ENCODE peak calls at places on chromosome 21, in nine cellular contexts. One of them, this sample, is unnamed.

GRCh38 chr21:27648560-27648959 is 681.7 kb upstream of the ADAMTS5 start:
- DNase-seq in neuronal stem cell: no peak
- DNase-seq in CD4-positive, alpha-beta memory T cell: no peak
- DNase-seq in H9: no peak
- DNase-seq in heart right ventricle: no peak
- DNase-seq in trophoblast cell: no peak
- DNase-seq in breast epithelium: no peak
- DNase-seq in body of pancreas: no peak
- DNase-seq in heart left ventricle: no peak
- DNase-seq in this sample: no peak

GRCh38 chr21:32207096-32207716 is 71.6 kb downstream of the MIS18A start:
- DNase-seq in neuronal stem cell: no peak
- DNase-seq in CD4-positive, alpha-beta memory T cell: no peak
- DNase-seq in H9: no peak
- DNase-seq in heart right ventricle: no peak
- DNase-seq in trophoblast cell: peak; percentile 74
- DNase-seq in breast epithelium: no peak
- DNase-seq in body of pancreas: peak; percentile 19
- DNase-seq in heart left ventricle: no peak
- DNase-seq in this sample: peak; percentile 20

GRCh38 chr21:26847951-26848350 is 2.7 kb upstream of the ADAMTS1 start:
- DNase-seq in neuronal stem cell: no peak
- DNase-seq in CD4-positive, alpha-beta memory T cell: no peak
- DNase-seq in H9: no peak
- DNase-seq in heart right ventricle: no peak
- DNase-seq in trophoblast cell: no peak
- DNase-seq in breast epithelium: no peak
- DNase-seq in body of pancreas: no peak
- DNase-seq in heart left ventricle: no peak
- DNase-seq in this sample: no peak

GRCh38 chr21:35294231-35294898 is 245.3 kb upstream of the RUNX1 start:
- DNase-seq in neuronal stem cell: no peak
- DNase-seq in CD4-positive, alpha-beta memory T cell: no peak
- DNase-seq in H9: no peak
- DNase-seq in heart right ventricle: no peak
- DNase-seq in trophoblast cell: peak; percentile 85
- DNase-seq in breast epithelium: peak; percentile 90
- DNase-seq in body of pancreas: peak; percentile 67
- DNase-seq in heart left ventricle: no peak
- DNase-seq in this sample: no peak

GRCh38 chr21:25457411-25457810 is 149.9 kb downstream of the MRPL39 start:
- DNase-seq in neuronal stem cell: no peak
- DNase-seq in CD4-positive, alpha-beta memory T cell: no peak
- DNase-seq in H9: no peak
- DNase-seq in heart right ventricle: no peak
- DNase-seq in trophoblast cell: peak; percentile 42
- DNase-seq in breast epithelium: no peak
- DNase-seq in body of pancreas: no peak
- DNase-seq in heart left ventricle: no peak
- DNase-seq in this sample: no peak

GRCh38 chr21:41766883-41767605 is at the start of gene RIPK4:
- DNase-seq in neuronal stem cell: no peak
- DNase-seq in CD4-positive, alpha-beta memory T cell: peak; percentile 43
- DNase-seq in H9: peak; percentile 89
- DNase-seq in heart right ventricle: no peak
- DNase-seq in trophoblast cell: peak; percentile 90
- DNase-seq in breast epithelium: peak; percentile 88
- DNase-seq in body of pancreas: peak; percentile 95
- DNase-seq in heart left ventricle: no peak
- DNase-seq in this sample: no peak

GRCh38 chr21:31667639-31668038 is 8.1 kb downstream of the SOD1 start:
- DNase-seq in neuronal stem cell: no peak
- DNase-seq in CD4-positive, alpha-beta memory T cell: no peak
- DNase-seq in H9: no peak
- DNase-seq in heart right ventricle: no peak
- DNase-seq in trophoblast cell: no peak
- DNase-seq in breast epithelium: no peak
- DNase-seq in body of pancreas: no peak
- DNase-seq in heart left ventricle: no peak
- DNase-seq in this sample: no peak

GRCh38 chr21:21199342-21200102 is 201.3 kb downstream of the NCAM2 start:
- DNase-seq in neuronal stem cell: no peak
- DNase-seq in CD4-positive, alpha-beta memory T cell: no peak
- DNase-seq in H9: no peak
- DNase-seq in heart right ventricle: no peak
- DNase-seq in trophoblast cell: no peak
- DNase-seq in breast epithelium: no peak
- DNase-seq in body of pancreas: no peak
- DNase-seq in heart left ventricle: no peak
- DNase-seq in this sample: no peak

GRCh38 chr21:19523066-19523465 is 1119.5 kb upstream of the TMPRSS15 start:
- DNase-seq in neuronal stem cell: peak; percentile 4
- DNase-seq in CD4-positive, alpha-beta memory T cell: no peak
- DNase-seq in H9: no peak
- DNase-seq in heart right ventricle: no peak
- DNase-seq in trophoblast cell: no peak
- DNase-seq in breast epithelium: no peak
- DNase-seq in body of pancreas: no peak
- DNase-seq in heart left ventricle: no peak
- DNase-seq in this sample: no peak

GRCh38 chr21:28421716-28422480 is 570.8 kb downstream of the LTN1 start:
- DNase-seq in neuronal stem cell: no peak
- DNase-seq in CD4-positive, alpha-beta memory T cell: no peak
- DNase-seq in H9: no peak
- DNase-seq in heart right ventricle: no peak
- DNase-seq in trophoblast cell: peak; percentile 92
- DNase-seq in breast epithelium: no peak
- DNase-seq in body of pancreas: no peak
- DNase-seq in heart left ventricle: no peak
- DNase-seq in this sample: no peak

GRCh38 chr21:45457832-45458172 is 52.8 kb downstream of the COL18A1 start:
- DNase-seq in neuronal stem cell: no peak
- DNase-seq in CD4-positive, alpha-beta memory T cell: no peak
- DNase-seq in H9: no peak
- DNase-seq in heart right ventricle: peak; percentile 12
- DNase-seq in trophoblast cell: no peak
- DNase-seq in breast epithelium: no peak
- DNase-seq in body of pancreas: no peak
- DNase-seq in heart left ventricle: no peak
- DNase-seq in this sample: no peak

GRCh38 chr21:45460011-45460565 is 55.1 kb downstream of the COL18A1 start:
- DNase-seq in neuronal stem cell: no peak
- DNase-seq in CD4-positive, alpha-beta memory T cell: no peak
- DNase-seq in H9: no peak
- DNase-seq in heart right ventricle: no peak
- DNase-seq in trophoblast cell: no peak
- DNase-seq in breast epithelium: no peak
- DNase-seq in body of pancreas: no peak
- DNase-seq in heart left ventricle: no peak
- DNase-seq in this sample: no peak

GRCh38 chr21:45459171-45460010 is 54.4 kb downstream of the COL18A1 start:
- DNase-seq in neuronal stem cell: no peak
- DNase-seq in CD4-positive, alpha-beta memory T cell: no peak
- DNase-seq in H9: no peak
- DNase-seq in heart right ventricle: peak; percentile 11
- DNase-seq in trophoblast cell: no peak
- DNase-seq in breast epithelium: no peak
- DNase-seq in body of pancreas: no peak
- DNase-seq in heart left ventricle: no peak
- DNase-seq in this sample: no peak

GRCh38 chr21:45457161-45457831 is 52.3 kb downstream of the COL18A1 start:
- DNase-seq in neuronal stem cell: no peak
- DNase-seq in CD4-positive, alpha-beta memory T cell: no peak
- DNase-seq in H9: no peak
- DNase-seq in heart right ventricle: no peak
- DNase-seq in trophoblast cell: no peak
- DNase-seq in breast epithelium: no peak
- DNase-seq in body of pancreas: no peak
- DNase-seq in heart left ventricle: no peak
- DNase-seq in this sample: no peak

GRCh38 chr21:45458281-45459170 is 53.6 kb downstream of the COL18A1 start:
- DNase-seq in neuronal stem cell: no peak
- DNase-seq in CD4-positive, alpha-beta memory T cell: no peak
- DNase-seq in H9: no peak
- DNase-seq in heart right ventricle: peak; percentile 14
- DNase-seq in trophoblast cell: no peak
- DNase-seq in breast epithelium: no peak
- DNase-seq in body of pancreas: no peak
- DNase-seq in heart left ventricle: no peak
- DNase-seq in this sample: no peak
- H3K4me1 ChIP-seq in neuronal stem cell: no peaks in the 10 kb centered on the region
- H3K4me1 ChIP-seq in CD4-positive, alpha-beta memory T cell: no peaks in the 10 kb centered on the region
- H3K4me1 ChIP-seq in H9: no peaks in the 10 kb centered on the region
- H3K4me1 ChIP-seq in heart right ventricle: no peaks in the 10 kb centered on the region
- H3K4me1 ChIP-seq in trophoblast cell: peaks cover 5% of the 10 kb centered on the region
- H3K4me1 ChIP-seq in breast epithelium: peaks cover 6% of the 10 kb centered on the region
- H3K4me1 ChIP-seq in body of pancreas: peaks cover 29% of the 10 kb centered on the region
- H3K4me1 ChIP-seq in heart left ventricle: no peaks in the 10 kb centered on the region
- H3K4me1 ChIP-seq in this sample: peaks cover 45% of the 10 kb centered on the region

DNA sequence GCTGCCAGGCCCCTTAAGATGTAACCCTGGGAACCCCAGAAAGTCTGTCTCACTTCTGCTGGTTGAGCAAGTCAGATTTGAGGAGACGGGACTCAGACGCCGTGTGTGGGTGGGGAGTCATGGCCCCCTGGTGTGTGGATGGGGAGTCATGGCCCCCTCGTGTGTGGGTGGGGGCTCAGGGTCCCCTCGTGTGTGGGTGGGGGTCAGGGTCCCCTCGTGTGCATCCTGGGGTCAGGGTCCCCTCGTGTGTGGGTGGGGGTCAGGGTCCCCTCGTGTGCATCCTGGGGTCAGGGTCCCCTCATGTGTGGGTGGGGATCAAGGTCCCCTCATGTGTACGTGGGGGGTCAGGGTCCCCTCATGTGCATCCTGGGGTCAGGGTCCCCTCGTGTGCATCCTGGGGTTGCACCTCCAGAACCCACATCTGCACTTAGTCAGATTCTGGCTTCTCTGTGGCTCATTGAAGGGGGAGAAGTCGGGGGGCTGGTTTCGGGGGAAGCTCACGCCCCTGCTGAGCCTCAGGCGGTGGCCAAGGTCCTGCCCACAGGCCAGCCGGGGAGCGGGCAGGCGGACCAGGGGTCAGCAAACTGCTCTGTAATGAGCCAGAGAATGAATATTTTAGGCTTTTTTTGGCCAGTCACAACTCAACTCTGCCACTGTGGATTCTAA is 33.4 kb upstream of the POFUT2 start:
- DNase-seq in neuronal stem cell: no peak
- DNase-seq in CD4-positive, alpha-beta memory T cell: no peak
- DNase-seq in H9: no peak
- DNase-seq in heart right ventricle: no peak
- DNase-seq in trophoblast cell: no peak
- DNase-seq in breast epithelium: no peak
- DNase-seq in body of pancreas: no peak
- DNase-seq in heart left ventricle: no peak
- DNase-seq in this sample: peak; percentile 54
- H3K4me1 ChIP-seq in neuronal stem cell: peaks cover 10% of the 10 kb centered on the region
- H3K4me1 ChIP-seq in CD4-positive, alpha-beta memory T cell: peaks cover 23% of the 10 kb centered on the region
- H3K4me1 ChIP-seq in H9: no peaks in the 10 kb centered on the region
- H3K4me1 ChIP-seq in heart right ventricle: peaks cover 35% of the 10 kb centered on the region
- H3K4me1 ChIP-seq in trophoblast cell: peaks cover 44% of the 10 kb centered on the region
- H3K4me1 ChIP-seq in breast epithelium: peaks cover 4% of the 10 kb centered on the region
- H3K4me1 ChIP-seq in body of pancreas: peaks cover 68% of the 10 kb centered on the region
- H3K4me1 ChIP-seq in heart left ventricle: peaks cover 30% of the 10 kb centered on the region
- H3K4me1 ChIP-seq in this sample: peaks cover 49% of the 10 kb centered on the region

GRCh38 chr21:45096216-45096615 is 21.8 kb downstream of the ADARB1 start:
- DNase-seq in neuronal stem cell: no peak
- DNase-seq in CD4-positive, alpha-beta memory T cell: no peak
- DNase-seq in H9: no peak
- DNase-seq in heart right ventricle: no peak
- DNase-seq in trophoblast cell: no peak
- DNase-seq in breast epithelium: no peak
- DNase-seq in body of pancreas: no peak
- DNase-seq in heart left ventricle: no peak
- DNase-seq in this sample: no peak
- H3K4me1 ChIP-seq in neuronal stem cell: peaks cover 2% of the 10 kb centered on the region
- H3K4me1 ChIP-seq in CD4-positive, alpha-beta memory T cell: peaks cover 18% of the 10 kb centered on the region
- H3K4me1 ChIP-seq in H9: no peaks in the 10 kb centered on the region
- H3K4me1 ChIP-seq in heart right ventricle: peaks cover 13% of the 10 kb centered on the region
- H3K4me1 ChIP-seq in trophoblast cell: peaks cover 21% of the 10 kb centered on the region
- H3K4me1 ChIP-seq in breast epithelium: no peaks in the 10 kb centered on the region
- H3K4me1 ChIP-seq in body of pancreas: peaks cover 6% of the 10 kb centered on the region
- H3K4me1 ChIP-seq in heart left ventricle: peaks cover 65% of the 10 kb centered on the region
- H3K4me1 ChIP-seq in this sample: peaks cover 21% of the 10 kb centered on the region

GRCh38 chr21:38488640-38489282 is 9.5 kb downstream of the ERG start:
- DNase-seq in neuronal stem cell: no peak
- DNase-seq in CD4-positive, alpha-beta memory T cell: no peak
- DNase-seq in H9: no peak
- DNase-seq in heart right ventricle: no peak
- DNase-seq in trophoblast cell: no peak
- DNase-seq in breast epithelium: no peak
- DNase-seq in body of pancreas: no peak
- DNase-seq in heart left ventricle: no peak
- DNase-seq in this sample: no peak

GRCh38 chr21:38489729-38490128 is 8.5 kb downstream of the ERG start:
- DNase-seq in neuronal stem cell: no peak
- DNase-seq in CD4-positive, alpha-beta memory T cell: no peak
- DNase-seq in H9: no peak
- DNase-seq in heart right ventricle: no peak
- DNase-seq in trophoblast cell: no peak
- DNase-seq in breast epithelium: no peak
- DNase-seq in body of pancreas: no peak
- DNase-seq in heart left ventricle: no peak
- DNase-seq in this sample: no peak

GRCh38 chr21:38489283-38489677 is 9.0 kb downstream of the ERG start:
- DNase-seq in neuronal stem cell: no peak
- DNase-seq in CD4-positive, alpha-beta memory T cell: no peak
- DNase-seq in H9: no peak
- DNase-seq in heart right ventricle: no peak
- DNase-seq in trophoblast cell: no peak
- DNase-seq in breast epithelium: no peak
- DNase-seq in body of pancreas: no peak
- DNase-seq in heart left ventricle: no peak
- DNase-seq in this sample: no peak

GRCh38 chr21:38486705-38487104 is 11.6 kb downstream of the ERG start:
- DNase-seq in neuronal stem cell: no peak
- DNase-seq in CD4-positive, alpha-beta memory T cell: no peak
- DNase-seq in H9: no peak
- DNase-seq in heart right ventricle: no peak
- DNase-seq in trophoblast cell: peak; percentile 29
- DNase-seq in breast epithelium: no peak
- DNase-seq in body of pancreas: no peak
- DNase-seq in heart left ventricle: no peak
- DNase-seq in this sample: no peak

DNA sequence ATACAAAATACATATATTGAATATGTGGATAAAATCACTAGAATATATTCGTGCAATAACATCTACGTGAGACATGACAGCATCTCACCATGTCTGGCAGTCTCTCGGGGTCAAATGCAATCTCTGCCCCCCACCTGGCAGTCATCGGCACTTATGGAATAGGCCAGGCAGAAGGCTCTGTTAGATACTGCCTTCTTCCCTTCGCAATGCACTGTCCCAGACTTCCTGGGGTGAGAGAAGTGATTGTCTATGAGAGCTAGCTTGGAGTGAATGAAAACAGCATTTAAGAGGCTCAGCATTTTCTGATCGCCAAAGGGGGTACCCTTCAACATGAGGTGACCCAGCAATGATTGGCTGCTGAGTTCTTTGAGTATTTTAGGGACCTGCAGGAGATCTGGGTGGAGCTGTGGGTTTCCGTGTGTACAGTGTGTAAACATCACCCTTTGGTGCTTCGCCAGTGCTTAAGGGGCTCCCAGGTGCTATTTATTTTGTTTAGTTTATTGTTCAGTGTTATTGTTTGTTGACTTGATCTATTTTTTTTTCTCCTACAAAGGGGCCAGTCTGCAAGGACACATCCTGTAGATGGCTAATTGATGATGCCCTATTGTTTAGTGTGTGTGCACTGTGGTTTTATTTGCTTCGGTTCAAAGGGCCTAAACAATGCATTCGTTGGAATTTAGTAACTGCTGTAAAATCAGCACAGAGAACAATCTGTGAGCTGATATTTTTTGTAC is 10.2 kb downstream of the ERG start:
- DNase-seq in neuronal stem cell: no peak
- DNase-seq in CD4-positive, alpha-beta memory T cell: no peak
- DNase-seq in H9: no peak
- DNase-seq in heart right ventricle: no peak
- DNase-seq in trophoblast cell: no peak
- DNase-seq in breast epithelium: no peak
- DNase-seq in body of pancreas: no peak
- DNase-seq in heart left ventricle: no peak
- DNase-seq in this sample: no peak
- H3K4me1 ChIP-seq in neuronal stem cell: peaks cover 22% of the 10 kb centered on the region
- H3K4me1 ChIP-seq in CD4-positive, alpha-beta memory T cell: no peaks in the 10 kb centered on the region
- H3K4me1 ChIP-seq in H9: no peaks in the 10 kb centered on the region
- H3K4me1 ChIP-seq in heart right ventricle: no peaks in the 10 kb centered on the region
- H3K4me1 ChIP-seq in trophoblast cell: no peaks in the 10 kb centered on the region
- H3K4me1 ChIP-seq in breast epithelium: no peaks in the 10 kb centered on the region
- H3K4me1 ChIP-seq in body of pancreas: no peaks in the 10 kb centered on the region
- H3K4me1 ChIP-seq in heart left ventricle: peaks cover 6% of the 10 kb centered on the region
- H3K4me1 ChIP-seq in this sample: peaks cover 3% of the 10 kb centered on the region